ENCODE peak calls at places on chromosomes 4 and X, in eight cellular contexts. One of them, this sample, is unnamed.

GRCh38 chr4:105088110-105088879 is 58.4 kb upstream of the TET2 start:
- DNase-seq in SK-N-SH: no peak
- DNase-seq in cardiac muscle cell: no peak
- DNase-seq in heart right ventricle: no peak
- DNase-seq in GM12865: no peak
- DNase-seq in LNCaP clone FGC: no peak
- DNase-seq in ascending aorta: no peak
- DNase-seq in body of pancreas: no peak
- DNase-seq in this sample: no peak

GRCh38 chrX:129115104-129115503 is 408.2 kb downstream of the SMARCA1 start:
- DNase-seq in SK-N-SH: peak; percentile 47
- DNase-seq in cardiac muscle cell: peak; percentile 81
- DNase-seq in heart right ventricle: no peak
- DNase-seq in GM12865: peak; percentile 40
- DNase-seq in LNCaP clone FGC: peak; percentile 21
- DNase-seq in ascending aorta: no peak
- DNase-seq in body of pancreas: peak; percentile 2
- DNase-seq in this sample: no peak

GRCh38 chrX:154036513-154036912 is 16.8 kb upstream of the IRAK1 start:
- DNase-seq in SK-N-SH: no peak
- DNase-seq in cardiac muscle cell: no peak
- DNase-seq in heart right ventricle: no peak
- DNase-seq in GM12865: peak; percentile 34
- DNase-seq in LNCaP clone FGC: no peak
- DNase-seq in ascending aorta: no peak
- DNase-seq in body of pancreas: no peak
- DNase-seq in this sample: no peak

GRCh38 chr4:19945979-19946380 is 305.7 kb upstream of the SLIT2 start:
- DNase-seq in SK-N-SH: no peak
- DNase-seq in cardiac muscle cell: no peak
- DNase-seq in heart right ventricle: no peak
- DNase-seq in GM12865: no peak
- DNase-seq in LNCaP clone FGC: no peak
- DNase-seq in ascending aorta: no peak
- DNase-seq in body of pancreas: peak; percentile 2
- DNase-seq in this sample: no peak

GRCh38 chr4:128590773-128591172 is 218.7 kb upstream of the JADE1 start:
- DNase-seq in SK-N-SH: no peak
- DNase-seq in cardiac muscle cell: peak; percentile 54
- DNase-seq in heart right ventricle: peak; percentile 34
- DNase-seq in GM12865: no peak
- DNase-seq in LNCaP clone FGC: no peak
- DNase-seq in ascending aorta: no peak
- DNase-seq in body of pancreas: peak; percentile 86
- DNase-seq in this sample: no peak

GRCh38 chr4:22515888-22516541 is at the start of gene ADGRA3:
- DNase-seq in SK-N-SH: peak; percentile 94
- DNase-seq in cardiac muscle cell: peak; percentile 90
- DNase-seq in heart right ventricle: peak; percentile 84
- DNase-seq in GM12865: peak; percentile 77
- DNase-seq in LNCaP clone FGC: no peak
- DNase-seq in ascending aorta: no peak
- DNase-seq in body of pancreas: peak; percentile 84
- DNase-seq in this sample: no peak

GRCh38 chr4:102827674-102828496 is 534 bp upstream of the UBE2D3 start:
- DNase-seq in SK-N-SH: peak; percentile 83
- DNase-seq in cardiac muscle cell: peak; percentile 100
- DNase-seq in heart right ventricle: peak; percentile 97
- DNase-seq in GM12865: peak; percentile 100
- DNase-seq in LNCaP clone FGC: peak; percentile 100
- DNase-seq in ascending aorta: peak; percentile 98
- DNase-seq in body of pancreas: peak; percentile 100
- DNase-seq in this sample: peak; percentile 100

GRCh38 chr4:32106767-32107166 is 1386.6 kb downstream of the PCDH7 start:
- DNase-seq in SK-N-SH: no peak
- DNase-seq in cardiac muscle cell: no peak
- DNase-seq in heart right ventricle: no peak
- DNase-seq in GM12865: no peak
- DNase-seq in LNCaP clone FGC: no peak
- DNase-seq in ascending aorta: no peak
- DNase-seq in body of pancreas: no peak
- DNase-seq in this sample: no peak

GRCh38 chrX:13689519-13690211 is 737 bp downstream of the RAB9A start:
- DNase-seq in SK-N-SH: no peak
- DNase-seq in cardiac muscle cell: peak; percentile 36
- DNase-seq in heart right ventricle: no peak
- DNase-seq in GM12865: no peak
- DNase-seq in LNCaP clone FGC: no peak
- DNase-seq in ascending aorta: no peak
- DNase-seq in body of pancreas: no peak
- DNase-seq in this sample: no peak

DNA sequence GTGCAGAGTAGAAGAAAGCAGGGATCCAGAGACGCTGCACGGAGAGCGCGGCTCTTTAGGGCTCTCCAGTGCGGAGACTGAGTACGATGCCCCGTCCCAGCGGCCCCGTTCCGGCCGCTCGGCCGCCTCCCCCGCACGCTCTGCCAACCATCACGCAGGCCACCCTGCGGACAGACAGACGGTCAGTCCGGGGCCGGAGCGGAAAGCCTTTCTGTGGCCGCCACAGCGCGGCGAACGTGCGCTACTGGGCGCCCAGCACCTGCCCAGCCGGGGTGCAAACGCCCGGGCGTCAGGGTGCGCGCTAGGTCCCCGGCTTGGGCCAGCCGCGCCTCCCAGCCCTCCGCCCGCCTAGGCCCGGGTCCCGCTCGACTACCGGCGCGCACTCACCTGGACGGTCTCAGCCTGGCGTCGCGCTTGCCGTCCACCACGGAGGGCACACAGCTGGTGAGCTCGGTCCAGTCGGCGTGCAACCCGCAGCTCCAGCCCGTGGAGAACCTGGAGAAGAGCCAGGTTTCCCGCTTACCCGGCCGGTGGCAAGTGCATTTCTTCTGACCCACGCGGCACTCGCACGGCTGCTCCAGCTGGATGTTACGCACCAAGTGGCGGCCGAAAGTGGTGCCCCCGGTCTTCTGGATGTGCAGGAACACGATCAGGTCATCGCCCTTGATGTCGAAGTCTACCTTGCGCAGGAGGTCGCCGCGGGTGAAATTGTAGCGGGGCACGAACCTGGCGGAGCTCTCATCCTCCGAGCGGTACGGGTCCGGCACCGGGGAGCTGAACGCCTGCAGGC is 1.8 kb downstream of the HS6ST2 start:
- DNase-seq in SK-N-SH: peak; percentile 59
- DNase-seq in cardiac muscle cell: peak; percentile 41
- DNase-seq in heart right ventricle: peak; percentile 5
- DNase-seq in GM12865: no peak
- DNase-seq in LNCaP clone FGC: no peak
- DNase-seq in ascending aorta: no peak
- DNase-seq in body of pancreas: no peak
- DNase-seq in this sample: no peak
- H3K4me3 ChIP-seq in SK-N-SH: peak overlapping the region; percentile 48
- H3K4me3 ChIP-seq in cardiac muscle cell: peak overlapping the region; percentile 54
- H3K4me3 ChIP-seq in heart right ventricle: peak overlapping the region; percentile 55
- H3K4me3 ChIP-seq in GM12865: no peak overlapping the region
- H3K4me3 ChIP-seq in LNCaP clone FGC: peak overlapping the region; percentile 50
- H3K4me3 ChIP-seq in ascending aorta: peak overlapping the region; percentile 65
- H3K4me3 ChIP-seq in body of pancreas: peak overlapping the region; percentile 15
- H3K4me3 ChIP-seq in this sample: peak overlapping the region; percentile 41

GRCh38 chrX:52265713-52266112 is 81.0 kb downstream of the MAGED4 start:
- DNase-seq in SK-N-SH: no peak
- DNase-seq in cardiac muscle cell: no peak
- DNase-seq in heart right ventricle: no peak
- DNase-seq in GM12865: no peak
- DNase-seq in LNCaP clone FGC: no peak
- DNase-seq in ascending aorta: no peak
- DNase-seq in body of pancreas: no peak
- DNase-seq in this sample: no peak

GRCh38 chrX:52270453-52271116 is 85.9 kb downstream of the MAGED4 start:
- DNase-seq in SK-N-SH: no peak
- DNase-seq in cardiac muscle cell: no peak
- DNase-seq in heart right ventricle: no peak
- DNase-seq in GM12865: no peak
- DNase-seq in LNCaP clone FGC: no peak
- DNase-seq in ascending aorta: no peak
- DNase-seq in body of pancreas: no peak
- DNase-seq in this sample: no peak

DNA sequence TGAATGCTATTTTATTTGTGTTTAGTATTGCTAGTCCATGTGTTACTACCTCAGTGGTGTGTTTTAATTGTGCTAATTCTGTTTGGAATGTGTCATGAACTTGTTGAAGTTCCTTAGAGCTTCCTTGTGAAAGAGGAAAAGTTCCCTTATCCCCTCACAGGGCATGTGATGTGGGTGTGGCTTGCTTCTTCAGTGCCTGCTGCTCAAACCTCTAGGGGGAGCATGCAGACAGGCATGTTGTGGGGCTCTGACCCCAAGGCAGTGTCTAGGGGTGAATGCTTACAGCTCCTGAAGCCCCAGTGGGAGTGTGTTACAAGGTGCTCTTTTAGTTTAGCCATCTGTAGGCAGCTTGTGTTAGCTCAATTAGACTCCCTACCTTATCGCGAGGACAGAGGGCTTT is 86.5 kb downstream of the MAGED4 start:
- DNase-seq in SK-N-SH: no peak
- DNase-seq in cardiac muscle cell: peak; percentile 21
- DNase-seq in heart right ventricle: no peak
- DNase-seq in GM12865: peak; percentile 3
- DNase-seq in LNCaP clone FGC: no peak
- DNase-seq in ascending aorta: no peak
- DNase-seq in body of pancreas: peak; percentile 11
- DNase-seq in this sample: no peak
- TF ChIP-seq CTCF in SK-N-SH: peak; percentile 42
- TF ChIP-seq CTCF in cardiac muscle cell: peak; percentile 31
- TF ChIP-seq CTCF in heart right ventricle: no peak
- TF ChIP-seq CTCF in GM12865: peak; percentile 17
- TF ChIP-seq CTCF in LNCaP clone FGC: no peak
- TF ChIP-seq CTCF in ascending aorta: no peak
- TF ChIP-seq CTCF in body of pancreas: no peak
- TF ChIP-seq CTCF in this sample: no peak

DNA sequence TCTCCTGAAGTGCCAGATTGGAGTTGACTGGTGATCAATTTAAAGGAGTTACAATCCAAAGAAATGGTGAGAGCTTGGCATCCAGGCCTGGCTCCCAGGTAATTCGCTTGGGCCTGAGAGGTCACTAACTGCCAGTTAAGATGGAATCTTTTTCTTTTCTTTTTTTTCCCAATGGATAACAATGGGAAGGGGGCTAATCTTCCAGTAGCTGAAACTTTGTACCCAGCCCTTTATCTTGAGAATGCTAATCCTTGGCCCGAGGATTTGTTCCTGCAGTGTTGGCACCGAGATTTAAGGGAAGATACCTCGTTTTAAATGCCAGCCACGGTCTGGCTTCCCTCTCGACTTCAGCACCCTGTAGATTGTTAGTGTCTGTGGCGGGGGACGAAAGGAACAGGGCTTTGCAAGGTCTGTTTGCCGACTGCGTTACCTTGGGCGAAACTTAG is 13.4 kb upstream of the PITX2 start:
- DNase-seq in SK-N-SH: no peak
- DNase-seq in cardiac muscle cell: no peak
- DNase-seq in heart right ventricle: no peak
- DNase-seq in GM12865: no peak
- DNase-seq in LNCaP clone FGC: no peak
- DNase-seq in ascending aorta: no peak
- DNase-seq in body of pancreas: no peak
- DNase-seq in this sample: no peak
- H3K4me3 ChIP-seq in SK-N-SH: no peak overlapping the region
- H3K4me3 ChIP-seq in cardiac muscle cell: no peak overlapping the region
- H3K4me3 ChIP-seq in heart right ventricle: no peak overlapping the region
- H3K4me3 ChIP-seq in GM12865: no peak overlapping the region
- H3K4me3 ChIP-seq in LNCaP clone FGC: no peak overlapping the region
- H3K4me3 ChIP-seq in ascending aorta: peak overlapping the region; percentile 27
- H3K4me3 ChIP-seq in body of pancreas: no peak overlapping the region
- H3K4me3 ChIP-seq in this sample: peak overlapping the region; percentile 29

GRCh38 chr4:180493299-180493698 is 1749.9 kb upstream of the TENM3 start:
- DNase-seq in SK-N-SH: no peak
- DNase-seq in cardiac muscle cell: no peak
- DNase-seq in heart right ventricle: no peak
- DNase-seq in GM12865: peak; percentile 36
- DNase-seq in LNCaP clone FGC: no peak
- DNase-seq in ascending aorta: no peak
- DNase-seq in body of pancreas: no peak
- DNase-seq in this sample: no peak
- TF ChIP-seq CTCF in SK-N-SH: no peak
- TF ChIP-seq CTCF in cardiac muscle cell: no peak
- TF ChIP-seq CTCF in heart right ventricle: no peak
- TF ChIP-seq CTCF in GM12865: no peak
- TF ChIP-seq CTCF in LNCaP clone FGC: no peak
- TF ChIP-seq CTCF in ascending aorta: no peak
- TF ChIP-seq CTCF in body of pancreas: no peak
- TF ChIP-seq CTCF in this sample: no peak

DNA sequence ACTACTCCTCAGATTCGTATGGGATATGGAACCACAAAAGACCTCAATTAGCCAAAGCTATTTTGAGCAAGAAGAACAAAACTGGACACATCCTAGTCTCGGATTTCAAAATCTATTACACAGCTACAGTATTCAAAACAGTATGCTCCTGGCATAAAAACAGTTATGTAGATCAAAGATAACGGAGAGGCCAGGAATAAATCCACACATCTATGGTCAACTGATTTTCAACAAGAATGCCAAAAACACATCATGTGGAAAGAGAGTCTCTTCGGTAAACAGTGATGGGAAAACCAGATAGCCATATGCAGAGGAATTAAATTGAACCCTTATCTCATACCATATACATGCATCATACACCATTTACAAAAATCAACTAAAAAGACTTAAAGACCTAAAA is 155.3 kb downstream of the SPCS3 start:
- DNase-seq in SK-N-SH: no peak
- DNase-seq in cardiac muscle cell: no peak
- DNase-seq in heart right ventricle: no peak
- DNase-seq in GM12865: no peak
- DNase-seq in LNCaP clone FGC: no peak
- DNase-seq in ascending aorta: no peak
- DNase-seq in body of pancreas: no peak
- DNase-seq in this sample: no peak
- H3K4me3 ChIP-seq in SK-N-SH: no peak overlapping the region
- H3K4me3 ChIP-seq in cardiac muscle cell: no peak overlapping the region
- H3K4me3 ChIP-seq in heart right ventricle: no peak overlapping the region
- H3K4me3 ChIP-seq in GM12865: no peak overlapping the region
- H3K4me3 ChIP-seq in LNCaP clone FGC: no peak overlapping the region
- H3K4me3 ChIP-seq in ascending aorta: no peak overlapping the region
- H3K4me3 ChIP-seq in body of pancreas: no peak overlapping the region
- H3K4me3 ChIP-seq in this sample: no peak overlapping the region

DNA sequence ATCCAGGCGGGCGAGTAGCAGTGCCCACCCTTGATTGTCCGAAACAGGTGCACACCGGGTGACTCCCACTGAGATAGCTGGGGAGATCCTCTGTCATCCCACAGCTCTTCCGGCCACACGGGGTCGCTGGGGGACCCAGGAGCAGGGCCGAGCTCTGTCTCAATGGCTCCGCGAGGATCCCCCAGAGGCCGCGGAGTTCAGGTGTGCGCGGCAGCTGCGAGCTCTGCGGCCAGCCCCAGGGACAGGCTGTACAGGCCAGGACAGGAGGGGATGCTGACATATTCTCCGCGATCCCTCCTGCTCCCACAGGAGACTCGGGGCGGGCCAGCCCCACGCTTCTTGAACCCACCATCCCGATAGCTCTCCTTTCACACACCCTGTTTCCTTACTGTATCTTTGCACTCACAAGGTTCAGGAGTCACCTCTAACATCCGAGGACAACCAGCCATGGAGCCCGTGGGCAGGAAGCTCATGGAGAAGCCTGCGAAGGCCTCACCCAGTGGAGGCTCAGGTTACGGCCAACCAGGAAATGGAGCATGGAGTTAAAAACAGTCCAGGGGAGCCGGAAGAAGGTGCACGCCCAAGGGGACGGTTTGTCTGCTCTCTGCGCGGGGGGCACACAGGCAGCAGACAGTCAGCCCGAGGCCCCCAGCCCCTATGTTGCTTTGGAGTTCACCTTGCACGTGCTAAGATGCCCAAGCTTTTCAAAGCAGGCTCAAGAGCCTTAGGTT is 77.9 kb upstream of the AMELX start:
- DNase-seq in SK-N-SH: peak; percentile 17
- DNase-seq in cardiac muscle cell: no peak
- DNase-seq in heart right ventricle: no peak
- DNase-seq in GM12865: peak; percentile 36
- DNase-seq in LNCaP clone FGC: no peak
- DNase-seq in ascending aorta: no peak
- DNase-seq in body of pancreas: no peak
- DNase-seq in this sample: no peak
- TF ChIP-seq CTCF in SK-N-SH: no peak
- TF ChIP-seq CTCF in cardiac muscle cell: no peak
- TF ChIP-seq CTCF in heart right ventricle: no peak
- TF ChIP-seq CTCF in GM12865: no peak
- TF ChIP-seq CTCF in LNCaP clone FGC: no peak
- TF ChIP-seq CTCF in ascending aorta: no peak
- TF ChIP-seq CTCF in body of pancreas: no peak
- TF ChIP-seq CTCF in this sample: no peak